ENCODE peak calls at places on chromosomes 7 and 10, in six cellular contexts. Q is cardiac fibroblast, I is lower lobe of right lung, W is mucosa of descending colon, P is fibroblast of pulmonary artery, F is AG04449. D is an unnamed sample.

GRCh38 chr7:131342864-131343263 is 15.2 kb downstream of the MKLN1 start:
- DNase-seq in Q (no peak), I (no peak), W (no peak), P (no peak), F (no peak), D (no peak)

GRCh38 chr10:90847436-90847835 is 10.4 kb downstream of the HTR7 start:
- DNase-seq in Q (peak), I (no peak), W (no peak), P (peak), F (no peak), D (peak)

GRCh38 chr7:33722383-33723096 is 182.8 kb upstream of the BMPER start:
- DNase-seq in Q (peak), I (no peak), W (no peak), P (peak), F (no peak), D (no peak)

GRCh38 chr10:77818378-77818777 is 108.2 kb downstream of the DLG5 start:
- DNase-seq in Q (no peak), I (peak), W (no peak), P (no peak), F (no peak), D (no peak)

GRCh38 chr10:92740762-92741161 is 51.0 kb downstream of the HHEX start:
- DNase-seq in Q (peak), I (no peak), W (no peak), P (peak), F (peak), D (no peak)

GRCh38 chr7:116607299-116607698 is 64.7 kb upstream of the MET start:
- DNase-seq in Q (no peak), I (no peak), W (no peak), P (no peak), F (no peak), D (no peak)

GRCh38 chr7:5431485-5432118 is 8.0 kb upstream of the TNRC18 start:
- DNase-seq in Q (no peak), I (no peak), W (no peak), P (no peak), F (no peak), D (no peak)

GRCh38 chr10:53833908-53834307 is 967.1 kb downstream of the PCDH15 start:
- DNase-seq in Q (no peak), I (no peak), W (no peak), P (no peak), F (no peak), D (no peak)

GRCh38 chr7:91169819-91170218 is 94.4 kb upstream of the FZD1 start:
- DNase-seq in Q (peak), I (no peak), W (no peak), P (no peak), F (no peak), D (no peak)

GRCh38 chr10:75987610-75988009 is 556.2 kb downstream of the LRMDA start:
- DNase-seq in Q (peak), I (no peak), W (no peak), P (no peak), F (no peak), D (no peak)

GRCh38 chr7:149654588-149654987 is 118.8 kb downstream of the ZNF467 start:
- DNase-seq in Q (no peak), I (no peak), W (no peak), P (no peak), F (no peak), D (no peak)
- H3K4me3 ChIP-seq in Q (no peak), I (no peak), W (no peak), P (no peak), F (no peak), D (no peak)

DNA sequence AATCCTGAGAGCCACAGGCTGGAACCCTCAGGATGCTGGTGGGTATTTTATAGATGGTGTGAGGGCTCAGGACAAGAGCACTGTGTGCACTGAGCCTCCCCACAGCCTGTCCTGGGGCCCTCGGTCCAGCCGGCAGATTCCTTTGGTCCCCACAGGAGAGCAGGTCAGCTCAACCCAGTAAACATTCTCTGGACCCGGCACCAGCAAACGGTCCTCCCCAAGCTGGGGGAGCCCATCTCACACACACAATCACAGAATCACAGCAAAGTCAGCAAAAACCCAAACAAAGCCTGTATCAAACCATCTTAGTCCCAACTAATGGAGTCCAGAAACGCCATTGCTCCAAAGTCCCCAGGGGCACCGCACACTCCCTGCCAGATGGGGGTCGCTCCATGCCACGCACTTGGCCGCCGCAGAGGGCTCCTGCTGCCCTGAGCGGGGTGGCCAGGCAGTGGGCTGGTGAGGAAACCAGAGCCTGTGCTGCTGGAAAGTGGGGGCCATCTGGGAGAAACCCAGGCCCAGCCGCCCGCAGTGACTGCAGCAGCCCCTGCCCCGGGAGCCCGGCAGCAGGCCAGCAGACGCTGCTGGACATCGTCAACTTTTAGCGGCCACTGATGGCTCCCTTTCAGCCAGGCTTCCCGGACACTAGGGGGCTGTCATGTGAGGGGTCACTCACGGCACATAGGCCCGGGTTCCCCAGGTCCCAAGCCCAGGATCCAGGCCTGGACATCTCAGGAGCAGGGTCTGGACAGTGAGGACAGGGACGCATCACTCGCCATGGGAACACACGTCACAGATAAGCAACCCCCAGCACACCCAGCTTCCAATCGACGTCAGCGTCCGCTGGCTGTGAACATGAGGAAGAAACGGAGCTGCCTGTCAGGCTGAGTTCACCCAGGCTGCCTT is 52.6 kb downstream of the DPYSL4 start:
- DNase-seq in Q (peak), I (no peak), W (no peak), P (peak), F (no peak), D (no peak)
- TF ChIP-seq CTCF in Q (peak), I (no peak), W (no peak), P (peak), F (no peak), D (no peak)

GRCh38 chr7:157278791-157279678 is 57.8 kb upstream of the DNAJB6 start:
- DNase-seq in Q (peak), I (peak), W (peak), P (no peak), F (no peak), D (no peak)
- H3K4me3 ChIP-seq in Q (peak), I (peak), W (peak), P (peak), F (peak), D (peak)

GRCh38 chr10:103699611-103700435 is 155.6 kb downstream of the SH3PXD2A start:
- DNase-seq in Q (no peak), I (no peak), W (no peak), P (no peak), F (no peak), D (no peak)
- TF ChIP-seq CTCF in Q (peak), I (no peak), W (no peak), P (peak), F (no peak), D (peak)

GRCh38 chr7:50959560-50959959 is 176.9 kb upstream of the GRB10 start:
- DNase-seq in Q (no peak), I (no peak), W (no peak), P (no peak), F (no peak), D (no peak)
- H3K4me3 ChIP-seq in Q (no peak), I (no peak), W (no peak), P (no peak), F (no peak), D (no peak)

GRCh38 chr7:134722786-134723322 is 56.6 kb upstream of the CALD1 start:
- DNase-seq in Q (no peak), I (no peak), W (no peak), P (no peak), F (no peak), D (no peak)
- TF ChIP-seq CTCF in Q (no peak), I (no peak), W (no peak), P (no peak), F (no peak), D (no peak)

DNA sequence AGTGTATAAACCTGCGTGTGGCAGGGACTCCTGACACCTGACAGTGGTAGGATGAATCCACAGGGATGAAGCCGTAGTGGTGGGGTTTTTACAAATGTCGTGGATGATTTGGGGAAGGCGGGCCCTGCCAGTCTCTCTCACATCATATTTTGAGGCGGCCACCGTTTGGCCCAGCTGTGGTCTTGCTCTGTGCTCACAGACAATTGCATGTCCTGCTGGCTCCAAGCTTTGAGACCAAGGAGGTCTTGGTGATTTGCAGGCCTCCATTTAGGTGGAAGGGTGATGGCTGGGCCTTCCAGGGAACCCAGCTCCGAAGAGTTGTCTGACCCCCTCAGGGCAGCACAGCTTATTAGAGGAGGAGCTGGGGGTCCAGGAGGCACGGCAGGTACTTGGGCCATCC is 151.1 kb upstream of the SHH start:
- DNase-seq in Q (no peak), I (no peak), W (no peak), P (no peak), F (no peak), D (no peak)
- H3K4me3 ChIP-seq in Q (no peak), I (no peak), W (no peak), P (no peak), F (no peak), D (no peak)

GRCh38 chr10:124533266-124533665 is 71.6 kb downstream of the LHPP start:
- DNase-seq in Q (no peak), I (no peak), W (no peak), P (no peak), F (no peak), D (no peak)

GRCh38 chr10:124530816-124531215 is 69.2 kb downstream of the LHPP start:
- DNase-seq in Q (no peak), I (no peak), W (no peak), P (no peak), F (no peak), D (no peak)

GRCh38 chr10:124532788-124533187 is 71.2 kb downstream of the LHPP start:
- DNase-seq in Q (no peak), I (no peak), W (no peak), P (no peak), F (no peak), D (no peak)

GRCh38 chr10:124530215-124530665 is 68.6 kb downstream of the LHPP start:
- DNase-seq in Q (peak), I (peak), W (peak), P (peak), F (peak), D (peak)

DNA sequence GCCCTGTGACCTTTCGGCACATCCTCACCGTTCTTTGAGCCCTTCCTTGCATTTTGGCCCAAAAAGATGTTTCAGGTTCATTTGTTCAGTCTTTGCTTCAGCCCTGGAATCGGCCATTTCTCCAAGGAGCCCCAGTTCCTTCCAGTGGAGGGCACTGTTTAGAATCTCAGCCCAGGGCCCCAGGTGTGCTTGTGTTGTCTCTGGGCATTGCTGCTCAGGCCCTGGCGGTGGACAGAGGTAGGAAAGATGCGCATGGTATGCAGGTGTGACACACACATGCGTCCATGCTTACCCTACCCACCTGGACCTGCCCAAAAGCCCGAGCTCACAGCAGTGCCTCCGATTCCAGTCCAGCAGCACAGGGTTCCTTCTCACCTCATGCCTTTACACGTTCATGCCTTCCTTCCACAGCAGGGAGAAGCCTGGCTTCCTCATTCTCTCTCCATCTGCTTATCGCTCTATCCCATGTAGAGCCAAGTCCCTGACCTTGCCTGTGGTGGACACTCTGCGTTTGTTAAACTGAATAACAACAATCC is 70.6 kb downstream of the LHPP start:
- DNase-seq in Q (peak), I (no peak), W (peak), P (peak), F (no peak), D (no peak)
- TF ChIP-seq CTCF in Q (peak), I (no peak), W (peak), P (peak), F (peak), D (peak)

GRCh38 chr7:76283254-76284159 is 19.0 kb upstream of the HSPB1 start:
- DNase-seq in Q (no peak), I (no peak), W (no peak), P (no peak), F (no peak), D (no peak)

GRCh38 chr7:76281706-76282343 is 20.6 kb upstream of the HSPB1 start:
- DNase-seq in Q (no peak), I (no peak), W (no peak), P (no peak), F (no peak), D (no peak)

GRCh38 chr7:76280408-76280807 is 22.1 kb upstream of the HSPB1 start:
- DNase-seq in Q (no peak), I (no peak), W (no peak), P (no peak), F (no peak), D (no peak)

GRCh38 chr7:76282344-76283253 is 19.9 kb upstream of the HSPB1 start:
- DNase-seq in Q (no peak), I (no peak), W (no peak), P (no peak), F (no peak), D (no peak)

DNA sequence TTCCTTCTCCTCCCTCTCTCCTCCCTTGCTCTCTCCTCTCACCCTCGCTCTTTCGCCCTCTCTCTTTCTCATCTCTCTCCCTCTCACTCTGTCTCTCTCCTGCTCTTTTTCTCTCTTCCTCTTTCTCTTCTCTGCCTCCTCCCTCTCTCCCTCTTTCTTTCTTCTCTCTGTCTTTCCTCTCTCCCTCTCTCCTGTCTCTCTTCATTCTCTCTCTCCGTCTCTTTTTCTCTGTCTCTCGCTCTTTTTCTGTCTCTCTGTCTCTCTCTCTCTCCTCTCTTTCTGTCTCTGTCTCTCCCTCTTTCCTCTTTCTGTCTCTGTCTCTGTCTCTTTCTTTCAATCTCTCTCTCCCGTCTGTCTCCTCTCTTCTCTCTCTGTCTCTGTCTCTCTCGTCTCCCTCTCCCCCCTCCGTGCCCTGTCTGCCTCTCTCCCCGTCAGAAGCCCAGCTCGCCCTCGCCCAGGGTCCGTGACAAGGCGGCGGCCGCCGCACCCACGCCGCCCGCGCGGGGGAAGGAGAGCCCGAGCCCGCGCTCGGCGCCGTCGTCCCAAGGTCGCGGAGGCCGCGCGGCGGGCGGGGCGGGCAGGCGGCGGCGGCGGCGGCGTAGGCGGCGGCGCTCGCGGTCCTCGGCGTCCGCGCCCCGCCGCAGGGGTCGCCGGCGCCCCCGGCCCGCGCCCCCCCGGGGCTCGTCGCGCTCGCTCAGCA is 21.3 kb upstream of the HSPB1 start:
- DNase-seq in Q (no peak), I (no peak), W (no peak), P (no peak), F (no peak), D (no peak)
- H3K4me3 ChIP-seq in Q (no peak), I (peak), W (no peak), P (peak), F (peak), D (peak)